ENCODE peak calls at places on chromosomes 12 and 14, in six cellular contexts. P, Y, X, U, R and K are unnamed samples.

GRCh38 chr12:95096852-95097251 is 23.4 kb upstream of the NR2C1 start:
- DNase-seq in R (no peak), U (no peak), Y (no peak), X (no peak), P (no peak), K (no peak)

GRCh38 chr12:105253882-105254513 is 18.0 kb upstream of the APPL2 start:
- DNase-seq in Y (no peak), P (peak; percentile 49), R (peak; percentile 7), X (no peak), U (no peak), K (no peak)

GRCh38 chr14:65035049-65035448 is 48.4 kb downstream of the FNTB start:
- DNase-seq in R (no peak), P (peak; percentile 85), Y (no peak), U (no peak), X (no peak), K (no peak)

GRCh38 chr12:85923767-85924331 is 49.8 kb downstream of the NTS start:
- DNase-seq in P (no peak), R (peak; percentile 48), Y (peak; percentile 4), U (no peak), X (peak; percentile 3), K (no peak)

GRCh38 chr12:2393016-2393415 is 340.2 kb downstream of the CACNA1C start:
- DNase-seq in Y (no peak), U (no peak), X (no peak), R (no peak), P (no peak), K (no peak)

GRCh38 chr14:94048676-94049624 is 22.8 kb downstream of the OTUB2 start:
- DNase-seq in U (no peak), X (no peak), R (no peak), Y (no peak), P (no peak), K (no peak)

GRCh38 chr14:91367173-91368171 is 50.1 kb downstream of the CCDC88C start:
- DNase-seq in Y (peak; percentile 94), P (no peak), X (no peak), R (peak; percentile 23), U (no peak), K (peak; percentile 57)

GRCh38 chr14:61260939-61261776 is 20.0 kb downstream of the TMEM30B start:
- DNase-seq in Y (no peak), R (peak; percentile 56), U (no peak), P (peak; percentile 46), X (no peak), K (no peak)

GRCh38 chr12:69534389-69534822 is 50.9 kb upstream of the CCT2 start:
- DNase-seq in P (peak; percentile 82), Y (peak; percentile 97), X (peak; percentile 87), R (peak; percentile 95), U (no peak), K (no peak)

GRCh38 chr12:4705824-4706223 is 14.4 kb upstream of the GALNT8 start:
- DNase-seq in R (no peak), Y (no peak), X (no peak), P (no peak), U (no peak), K (no peak)

GRCh38 chr12:50314629-50315312 is 31.5 kb upstream of the LIMA1 start:
- DNase-seq in X (peak; percentile 80), R (peak; percentile 61), Y (no peak), P (no peak), U (no peak), K (no peak)

GRCh38 chr12:44972746-44973421 is 78.0 kb downstream of the DBX2 start:
- DNase-seq in U (no peak), Y (peak; percentile 6), P (no peak), R (no peak), X (peak; percentile 31), K (no peak)

GRCh38 chr12:24546661-24547060 is 402.2 kb downstream of the BCAT1 start:
- DNase-seq in R (no peak), P (no peak), U (no peak), X (no peak), Y (no peak), K (no peak)

GRCh38 chr12:51871126-51871525 is 16.8 kb upstream of the ANKRD33 start:
- DNase-seq in P (peak; percentile 82), Y (no peak), R (no peak), X (no peak), U (no peak), K (no peak)

GRCh38 chr14:39447155-39447554 is 14.9 kb upstream of the FBXO33 start:
- DNase-seq in P (no peak), U (no peak), X (no peak), R (no peak), Y (no peak), K (no peak)

GRCh38 chr12:39329015-39329414 is 113.9 kb downstream of the KIF21A start:
- DNase-seq in U (no peak), P (no peak), Y (no peak), X (peak; percentile 49), R (no peak), K (no peak)

GRCh38 chr14:82655770-82656169 is 1122.1 kb upstream of the SEL1L start:
- DNase-seq in R (no peak), U (no peak), P (no peak), X (no peak), Y (no peak), K (no peak)